ENCODE peak calls at places on chromosomes 7 and 10, in five cellular contexts. K, F, W, V and B are unnamed samples.

GRCh38 chr7:408651-409343 is 110.8 kb downstream of the PDGFA start:
- DNase-seq in K (no peak), F (no peak), W (no peak), V (no peak), B (no peak)

GRCh38 chr7:14020339-14020900 is 31.0 kb upstream of the ETV1 start:
- DNase-seq in K (no peak), F (no peak), W (no peak), V (no peak), B (no peak)

GRCh38 chr10:127300868-127301321 is 104.5 kb upstream of the INSYN2A start:
- DNase-seq in K (no peak), F (no peak), W (no peak), V (no peak), B (no peak)

GRCh38 chr7:130957140-130957513 is 223.1 kb upstream of the KLF14 start:
- DNase-seq in K (no peak), F (no peak), W (peak; percentile 33), V (no peak), B (no peak)

GRCh38 chr7:16550671-16551070 is 24.0 kb downstream of the LRRC72 start:
- DNase-seq in K (no peak), F (no peak), W (no peak), V (no peak), B (no peak)

GRCh38 chr10:59536151-59536550 is 173.5 kb downstream of the SLC16A9 start:
- DNase-seq in K (no peak), F (no peak), W (no peak), V (no peak), B (no peak)

GRCh38 chr7:3067193-3067592 is 23.5 kb upstream of the CARD11 start:
- DNase-seq in K (no peak), F (no peak), W (no peak), V (peak; percentile 58), B (no peak)

GRCh38 chr7:92076509-92076908 is 57.8 kb downstream of the CYP51A1 start:
- DNase-seq in K (no peak), F (no peak), W (no peak), V (no peak), B (no peak)

GRCh38 chr10:127990846-127991542 is 84.1 kb downstream of the PTPRE start:
- DNase-seq in K (no peak), F (no peak), W (no peak), V (peak; percentile 63), B (peak; percentile 71)

GRCh38 chr7:114428211-114428610 is 13.6 kb downstream of the FOXP2 start:
- DNase-seq in K (no peak), F (no peak), W (no peak), V (no peak), B (no peak)

GRCh38 chr7:39838326-39838725 is 111.7 kb upstream of the CDK13 start:
- DNase-seq in K (no peak), F (peak; percentile 58), W (peak; percentile 1), V (no peak), B (no peak)

GRCh38 chr10:29381230-29381563 is 92.3 kb downstream of the LYZL1 start:
- DNase-seq in K (no peak), F (no peak), W (no peak), V (no peak), B (no peak)

GRCh38 chr10:32112055-32112454 is 55.8 kb upstream of the KIF5B start:
- DNase-seq in K (no peak), F (no peak), W (no peak), V (no peak), B (no peak)

GRCh38 chr7:92020636-92021035 is 80.0 kb downstream of the AKAP9 start:
- DNase-seq in K (no peak), F (no peak), W (no peak), V (no peak), B (no peak)

GRCh38 chr10:60732240-60733188 is 45.8 kb upstream of the CDK1 start:
- DNase-seq in K (peak; percentile 8), F (peak; percentile 33), W (no peak), V (peak; percentile 28), B (no peak)

GRCh38 chr10:110779489-110779888 is 92.2 kb upstream of the PDCD4 start:
- DNase-seq in K (no peak), F (no peak), W (no peak), V (no peak), B (peak; percentile 68)

GRCh38 chr10:84267503-84268126 is 22.8 kb downstream of the RGR start:
- DNase-seq in K (peak; percentile 42), F (no peak), W (peak; percentile 46), V (peak; percentile 90), B (peak; percentile 86)

GRCh38 chr10:92123031-92123450 is 167.8 kb downstream of the CPEB3 start:
- DNase-seq in K (no peak), F (no peak), W (no peak), V (no peak), B (no peak)

GRCh38 chr10:55631071-55631654 is 729.9 kb downstream of the ZWINT start:
- DNase-seq in K (peak; percentile 87), F (peak; percentile 60), W (no peak), V (peak; percentile 37), B (no peak)

GRCh38 chr10:87664276-87664687 is 4.6 kb downstream of the PAPSS2 start:
- DNase-seq in K (no peak), F (no peak), W (no peak), V (no peak), B (no peak)